ENCODE peak calls at places on chromosomes 4 and X, in five cellular contexts. T, Q, A, H and U are unnamed samples.
A peak's percentile ranks its signal among the peaks of the same experiment; 100 is the strongest.

GRCh38 chr4:54384563-54384962 is 155.5 kb downstream of the PDGFRA start:
- DNase-seq in A (no peak), T (peak; percentile 4), H (no peak), Q (no peak), U (no peak)

GRCh38 chrX:102651968-102652744 is 873 bp downstream of the GPRASP1 start:
- DNase-seq in Q (peak; percentile 69), A (peak; percentile 29), H (peak; percentile 72), T (peak; percentile 76), U (no peak)

GRCh38 chr4:168604496-168605373 is 107.9 kb downstream of the PALLD start:
- DNase-seq in T (no peak), H (no peak), A (peak; percentile 46), Q (no peak), U (no peak)

GRCh38 chrX:130245441-130245840 is 23.3 kb downstream of the ZNF280C start:
- DNase-seq in H (no peak), A (no peak), T (no peak), Q (no peak), U (no peak)

GRCh38 chr4:90198086-90198847 is 71.1 kb downstream of the CCSER1 start:
- DNase-seq in T (no peak), H (no peak), Q (no peak), A (no peak), U (no peak)

GRCh38 chr4:54475546-54475945 is 182.2 kb upstream of the KIT start:
- DNase-seq in Q (no peak), H (no peak), T (no peak), A (no peak), U (no peak)

GRCh38 chr4:121799888-121800501 is 1.1 kb upstream of the EXOSC9 start:
- DNase-seq in A (no peak), Q (no peak), H (no peak), T (no peak), U (no peak)

GRCh38 chr4:16914208-16914607 is 15.8 kb upstream of the LDB2 start:
- DNase-seq in T (no peak), A (no peak), H (no peak), Q (no peak), U (no peak)

GRCh38 chr4:119493419-119493818 is 135.2 kb downstream of the PDE5A start:
- DNase-seq in T (no peak), H (no peak), Q (no peak), A (no peak), U (no peak)

GRCh38 chr4:531721-532565 is 32.9 kb downstream of the PIGG start:
- DNase-seq in T (no peak), H (no peak), Q (no peak), A (no peak), U (no peak)

DNA sequence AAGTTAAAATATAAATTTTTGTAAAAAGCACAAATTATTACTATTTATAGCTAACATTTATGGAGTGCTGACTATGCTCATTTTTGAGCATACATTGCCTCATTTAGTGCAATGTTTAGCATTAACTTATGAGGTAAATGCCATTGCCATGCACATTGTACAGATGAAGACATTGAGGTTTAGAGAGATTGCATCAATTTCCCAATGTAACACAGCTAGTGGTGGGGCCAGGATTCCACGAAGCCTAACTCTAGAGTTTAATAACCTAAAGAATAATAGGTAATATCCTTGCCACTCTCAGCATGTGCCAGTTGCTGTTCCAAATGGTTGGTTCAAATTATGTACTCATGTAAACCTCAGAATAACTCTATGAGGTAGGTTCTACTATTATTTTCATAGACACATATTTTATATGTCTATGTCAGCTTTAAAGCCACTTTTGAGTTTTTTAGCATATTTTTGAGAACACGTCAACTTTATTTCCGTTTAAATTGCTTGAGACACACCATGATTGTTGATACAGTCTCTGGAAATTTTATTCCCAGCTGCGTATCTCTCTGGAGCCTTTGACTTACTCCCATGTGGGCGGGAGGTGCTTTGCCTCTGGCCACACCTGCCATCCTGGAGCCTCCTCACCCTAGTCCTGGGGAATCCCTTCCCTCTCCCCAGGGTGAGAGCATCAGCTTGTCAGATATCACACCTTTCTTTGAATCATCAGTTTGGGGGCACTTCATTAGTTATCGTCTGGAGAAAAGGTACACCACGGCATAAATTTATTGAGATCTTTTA is 10.8 kb upstream of the ADH1A start:
- DNase-seq in A (no peak), T (no peak), Q (no peak), H (no peak), U (no peak)
- H3K27ac ChIP-seq in A (peak overlapping the region; percentile 60), T (no peak overlapping the region), Q (peak overlapping the region; percentile 69), H (peak overlapping the region; percentile 63), U (no peak overlapping the region)

GRCh38 chrX:40090961-40091360 is 6.8 kb downstream of the BCOR start:
- DNase-seq in H (no peak), T (no peak), A (no peak), Q (no peak), U (no peak)

GRCh38 chrX:40093586-40093985 is 4.2 kb downstream of the BCOR start:
- DNase-seq in Q (no peak), T (no peak), A (no peak), H (no peak), U (no peak)

GRCh38 chrX:40092808-40093435 is 4.8 kb downstream of the BCOR start:
- DNase-seq in T (no peak), H (no peak), A (no peak), Q (no peak), U (no peak)

GRCh38 chrX:40090050-40090804 is 7.5 kb downstream of the BCOR start:
- DNase-seq in H (no peak), Q (peak; percentile 71), A (no peak), T (no peak), U (no peak)

GRCh38 chrX:40091691-40092421 is 5.9 kb downstream of the BCOR start:
- DNase-seq in H (no peak), Q (no peak), T (no peak), A (no peak), U (no peak)
- H3K4me1 ChIP-seq in H (no peaks in the 10 kb centered on the region), Q (peaks cover 56% of the 10 kb centered on the region), T (peaks cover 48% of the 10 kb centered on the region), A (peaks cover 8% of the 10 kb centered on the region), U (no peaks in the 10 kb centered on the region)

GRCh38 chr4:40216622-40217366 is 20.0 kb downstream of the RHOH start:
- DNase-seq in A (no peak), H (no peak), Q (no peak), T (no peak), U (no peak)

GRCh38 chr4:40212674-40213504 is 16.1 kb downstream of the RHOH start:
- DNase-seq in Q (no peak), H (no peak), A (no peak), T (no peak), U (no peak)

GRCh38 chr4:40211224-40212185 is 14.7 kb downstream of the RHOH start:
- DNase-seq in T (peak; percentile 63), H (no peak), Q (no peak), A (no peak), U (no peak)

GRCh38 chr4:40214661-40215418 is 18.0 kb downstream of the RHOH start:
- DNase-seq in T (no peak), H (no peak), A (no peak), Q (no peak), U (no peak)

DNA sequence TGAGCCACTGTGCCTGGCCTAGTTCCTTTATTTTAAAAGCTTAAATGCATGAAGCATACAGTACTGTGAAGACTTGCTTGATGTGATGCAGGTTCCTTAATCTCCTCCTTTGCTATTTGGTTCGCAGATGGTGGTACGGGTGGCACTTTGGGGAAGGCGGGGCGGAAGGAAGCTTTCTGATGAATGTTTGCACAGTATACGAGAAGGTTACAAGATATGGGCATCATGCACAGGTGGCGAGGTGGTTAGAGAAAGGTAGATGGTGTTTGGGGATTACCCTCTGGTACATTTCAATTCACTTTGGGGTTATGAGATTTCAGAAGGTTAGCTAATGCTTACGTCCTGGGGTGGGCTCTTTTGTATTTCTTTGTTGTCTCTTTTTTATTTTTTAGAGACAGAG is 17.2 kb downstream of the RHOH start:
- DNase-seq in T (peak; percentile 92), Q (no peak), A (no peak), H (no peak), U (no peak)
- H3K27ac ChIP-seq in T (peak overlapping the region; percentile 2), Q (no peak overlapping the region), A (no peak overlapping the region), H (no peak overlapping the region), U (no peak overlapping the region)

DNA sequence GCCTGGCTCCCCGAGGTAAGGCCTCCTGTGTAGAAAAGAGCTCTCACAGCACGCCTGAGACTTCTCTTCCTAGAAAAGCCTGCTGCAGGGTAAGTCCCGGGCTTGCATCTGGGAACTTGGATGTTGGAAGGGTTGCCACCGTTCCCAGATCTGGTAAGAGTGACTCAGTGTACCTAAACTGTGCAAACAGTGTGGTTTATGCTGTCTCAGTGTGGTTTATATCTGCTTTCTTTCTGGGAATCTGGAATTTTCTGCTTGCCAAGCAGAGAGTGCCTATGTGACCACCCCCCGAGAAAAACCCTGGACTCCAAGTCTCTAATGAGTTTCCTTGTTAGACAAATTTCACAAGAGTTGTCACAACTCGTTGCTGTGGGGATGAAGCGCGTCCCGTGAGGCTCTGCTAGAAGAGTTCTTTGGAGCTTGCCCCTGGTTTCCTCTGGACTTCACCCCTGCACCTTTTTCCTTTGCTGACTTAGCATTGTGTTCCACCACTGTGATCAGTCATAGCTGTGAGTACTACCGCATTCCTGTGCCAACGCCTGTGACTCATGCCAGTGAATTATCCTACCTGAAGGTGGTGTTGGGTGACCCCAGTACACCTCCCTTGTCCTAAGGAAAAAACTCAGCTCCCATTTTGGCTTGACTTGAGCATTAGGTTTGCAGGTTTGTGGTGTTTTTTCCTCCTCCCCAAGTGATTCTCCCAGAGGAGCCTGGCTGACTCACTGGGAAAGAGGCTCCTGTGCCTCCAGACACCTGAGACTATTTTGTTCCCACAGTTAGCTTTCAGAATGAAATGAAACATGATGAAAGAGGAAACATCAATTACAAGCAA is 14.5 kb downstream of the SLC2A9 start:
- DNase-seq in Q (no peak), H (no peak), A (peak; percentile 33), T (no peak), U (peak; percentile 93)
- H3K4me1 ChIP-seq in Q (peaks cover 30% of the 10 kb centered on the region), H (no peaks in the 10 kb centered on the region), A (peaks cover 31% of the 10 kb centered on the region), T (no peaks in the 10 kb centered on the region), U (peaks cover 63% of the 10 kb centered on the region)